ENCODE peak calls at places on chromosome 22, in ten cellular contexts. D, J, G, Y, C, S, K, T, Q and P are unnamed samples.

GRCh38 chr22:48940266-48940987 is 887.2 kb downstream of the BRD1 start:
- DNase-seq in D (no peak), J (no peak), G (no peak), Y (no peak), C (no peak), S (peak; percentile 37), K (no peak), T (no peak), Q (no peak), P (no peak)

GRCh38 chr22:17334054-17334453 is 35.2 kb upstream of the CECR2 start:
- DNase-seq in D (no peak), J (no peak), G (no peak), Y (no peak), C (no peak), S (no peak), K (no peak), T (peak; percentile 5), Q (no peak), P (no peak)

GRCh38 chr22:48824673-48825651 is 1002.7 kb downstream of the BRD1 start:
- DNase-seq in D (no peak), J (no peak), G (no peak), Y (no peak), C (no peak), S (no peak), K (no peak), T (no peak), Q (no peak), P (no peak)

GRCh38 chr22:46352691-46353386 is 17.3 kb downstream of the TRMU start:
- DNase-seq in D (peak; percentile 26), J (no peak), G (peak; percentile 18), Y (peak; percentile 78), C (peak; percentile 67), S (no peak), K (no peak), T (no peak), Q (no peak), P (no peak)

GRCh38 chr22:32557424-32557823 is 82.8 kb downstream of the FBXO7 start:
- DNase-seq in D (no peak), J (no peak), G (peak; percentile 84), Y (peak; percentile 27), C (no peak), S (no peak), K (no peak), T (no peak), Q (no peak), P (no peak)

GRCh38 chr22:50016308-50016987 is 3.9 kb upstream of the IL17REL start:
- DNase-seq in D (no peak), J (no peak), G (no peak), Y (no peak), C (no peak), S (no peak), K (no peak), T (no peak), Q (peak; percentile 2), P (no peak)

GRCh38 chr22:17451251-17451765 is 82.0 kb downstream of the CECR2 start:
- DNase-seq in D (no peak), J (no peak), G (no peak), Y (no peak), C (no peak), S (no peak), K (no peak), T (no peak), Q (no peak), P (no peak)

GRCh38 chr22:38422615-38423511 is 32.1 kb downstream of the KCNJ4 start:
- DNase-seq in D (no peak), J (no peak), G (no peak), Y (no peak), C (no peak), S (no peak), K (no peak), T (no peak), Q (no peak), P (no peak)

GRCh38 chr22:50141891-50142363 is 28.6 kb upstream of the PANX2 start:
- DNase-seq in D (peak; percentile 52), J (peak; percentile 70), G (peak; percentile 44), Y (no peak), C (no peak), S (peak; percentile 58), K (peak; percentile 29), T (no peak), Q (peak; percentile 76), P (no peak)

GRCh38 chr22:36244522-36245391 is 5.4 kb upstream of the APOL2 start:
- DNase-seq in D (peak; percentile 52), J (peak; percentile 23), G (no peak), Y (no peak), C (no peak), S (no peak), K (no peak), T (no peak), Q (no peak), P (peak; percentile 64)

GRCh38 chr22:28600546-28601143 is 79.0 kb downstream of the TTC28 start:
- DNase-seq in D (peak; percentile 72), J (peak; percentile 82), G (peak; percentile 66), Y (peak; percentile 24), C (peak; percentile 70), S (no peak), K (peak; percentile 11), T (peak; percentile 17), Q (peak; percentile 59), P (peak; percentile 90)

GRCh38 chr22:33823552-33823951 is 96.7 kb downstream of the LARGE1 start:
- DNase-seq in D (peak; percentile 45), J (peak; percentile 47), G (peak; percentile 98), Y (no peak), C (no peak), S (no peak), K (no peak), T (no peak), Q (no peak), P (no peak)

GRCh38 chr22:44661070-44661469 is 40.9 kb upstream of the PRR5 start:
- DNase-seq in D (no peak), J (no peak), G (peak; percentile 33), Y (no peak), C (no peak), S (peak; percentile 82), K (no peak), T (no peak), Q (peak; percentile 80), P (peak; percentile 29)

GRCh38 chr22:46522743-46523300 is 14.6 kb downstream of the CELSR1 start:
- DNase-seq in D (no peak), J (no peak), G (no peak), Y (no peak), C (no peak), S (no peak), K (no peak), T (no peak), Q (no peak), P (no peak)

GRCh38 chr22:38462960-38463784 is 4.7 kb upstream of the KDELR3 start:
- DNase-seq in D (no peak), J (no peak), G (peak; percentile 59), Y (no peak), C (no peak), S (peak; percentile 83), K (no peak), T (peak; percentile 43), Q (peak; percentile 80), P (no peak)

GRCh38 chr22:38755155-38755910 is 465 bp downstream of the SUN2 start:
- DNase-seq in D (peak; percentile 48), J (peak; percentile 84), G (peak; percentile 80), Y (peak; percentile 65), C (peak; percentile 66), S (peak; percentile 77), K (peak; percentile 69), T (peak; percentile 91), Q (peak; percentile 91), P (peak; percentile 86)

GRCh38 chr22:17562906-17563870 is at the start of gene SLC25A18:
- DNase-seq in D (no peak), J (peak; percentile 55), G (peak; percentile 29), Y (no peak), C (no peak), S (peak; percentile 56), K (peak; percentile 14), T (peak; percentile 41), Q (peak; percentile 43), P (no peak)

GRCh38 chr22:24697671-24698082 is 76.8 kb downstream of the PIWIL3 start:
- DNase-seq in D (no peak), J (no peak), G (no peak), Y (no peak), C (no peak), S (no peak), K (no peak), T (no peak), Q (no peak), P (no peak)
- H3K9ac ChIP-seq in D (peak overlapping the region; percentile 21), J (no peak overlapping the region), G (no peak overlapping the region), Y (no peak overlapping the region), C (no peak overlapping the region), S (no peak overlapping the region), K (no peak overlapping the region), T (peak overlapping the region; percentile 55), Q (no peak overlapping the region), P (no peak overlapping the region)

GRCh38 chr22:42343136-42343484 is 72.7 kb upstream of the TCF20 start:
- DNase-seq in D (no peak), J (no peak), G (no peak), Y (no peak), C (no peak), S (no peak), K (no peak), T (no peak), Q (no peak), P (no peak)
- H3K4me3 ChIP-seq in D (peak overlapping the region; percentile 62), J (no peak overlapping the region), G (peak overlapping the region; percentile 28), Y (peak overlapping the region; percentile 29), C (peak overlapping the region; percentile 65), S (peak overlapping the region; percentile 42), K (peak overlapping the region; percentile 58), T (no peak overlapping the region), Q (peak overlapping the region; percentile 48), P (no peak overlapping the region)

DNA sequence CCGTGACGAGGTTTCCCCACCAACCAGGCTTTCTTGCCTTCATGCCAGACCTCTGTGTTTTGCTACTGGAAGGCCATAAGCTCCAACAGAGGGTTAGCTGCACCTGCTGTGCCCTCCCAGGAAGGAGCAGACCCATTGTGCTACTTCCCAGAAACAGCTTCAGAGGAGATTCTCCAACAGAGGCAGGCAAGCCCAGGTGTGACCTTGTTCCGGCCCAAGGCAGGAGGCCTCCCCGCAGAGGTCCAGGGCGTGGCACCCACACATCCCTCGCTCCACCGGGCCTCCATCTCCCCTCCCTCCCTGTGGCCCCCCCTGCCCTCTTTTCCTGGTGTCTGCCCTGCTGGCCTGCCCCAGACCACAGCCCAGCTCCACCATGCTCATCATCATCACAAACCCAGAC is 57.7 kb downstream of the ELFN2 start:
- DNase-seq in D (no peak), J (no peak), G (no peak), Y (no peak), C (no peak), S (no peak), K (no peak), T (no peak), Q (no peak), P (no peak)
- H3K4me1 ChIP-seq in D (no peaks in the 10 kb centered on the region), J (no peaks in the 10 kb centered on the region), G (peaks cover 19% of the 10 kb centered on the region), Y (no peaks in the 10 kb centered on the region), C (no peaks in the 10 kb centered on the region), S (peaks cover 11% of the 10 kb centered on the region), K (peaks cover 12% of the 10 kb centered on the region), T (no peaks in the 10 kb centered on the region), Q (peaks cover 16% of the 10 kb centered on the region), P (no peaks in the 10 kb centered on the region)

DNA sequence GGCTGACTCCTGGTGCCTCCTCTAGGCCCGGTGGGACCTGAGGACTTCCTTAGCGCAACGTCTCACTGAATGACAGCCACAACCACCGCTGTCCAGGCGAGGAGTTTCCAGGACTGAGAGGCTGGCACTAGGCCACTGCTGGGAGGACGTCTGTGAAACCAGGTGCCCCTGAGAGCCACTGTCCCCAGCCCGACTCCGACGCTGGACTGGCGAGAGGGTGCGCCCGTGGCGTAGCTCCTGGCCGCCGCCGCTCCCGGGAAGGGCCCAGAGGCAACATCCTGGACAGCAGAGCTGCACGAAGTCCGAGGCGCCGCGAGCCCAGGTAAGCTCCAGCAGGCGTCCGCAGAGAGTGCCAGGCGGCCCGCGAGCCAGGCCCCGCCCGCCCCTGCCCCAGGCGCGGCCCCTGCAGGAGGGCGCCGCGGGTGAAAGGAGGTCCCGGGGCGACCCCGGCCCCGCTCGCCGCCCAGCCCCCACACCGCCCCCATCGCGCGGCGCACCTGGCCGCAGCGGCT is 525 bp downstream of the DGCR2 start:
- DNase-seq in D (peak; percentile 7), J (peak; percentile 32), G (no peak), Y (peak; percentile 54), C (peak; percentile 22), S (peak; percentile 63), K (peak; percentile 24), T (peak; percentile 98), Q (peak; percentile 74), P (peak; percentile 72)
- H3K9ac ChIP-seq in D (peak overlapping the region; percentile 88), J (peak overlapping the region; percentile 84), G (peak overlapping the region; percentile 93), Y (peak overlapping the region; percentile 92), C (peak overlapping the region; percentile 78), S (peak overlapping the region; percentile 71), K (peak overlapping the region; percentile 99), T (peak overlapping the region; percentile 99), Q (peak overlapping the region; percentile 82), P (peak overlapping the region; percentile 95)